ENCODE peak calls at places on chromosomes 1 and 21, in seven cellular contexts. P is HCT116, C is GM23338, U is Panc1, X is H1, A is stomach, H is SK-N-SH. M is an unnamed sample.

GRCh38 chr1:164602480-164603093 is 43.6 kb downstream of the PBX1 start:
- DNase-seq in P (no peak), C (peak), U (no peak), X (no peak), A (peak), H (no peak), M (no peak)

GRCh38 chr1:204361781-204362180 is 2.1 kb upstream of the PLEKHA6 start:
- DNase-seq in P (no peak), C (no peak), U (no peak), X (no peak), A (no peak), H (no peak), M (no peak)

GRCh38 chr1:185719021-185719420 is 15.2 kb upstream of the HMCN1 start:
- DNase-seq in P (peak), C (peak), U (no peak), X (no peak), A (no peak), H (no peak), M (no peak)

GRCh38 chr21:15130751-15131150 is 66.0 kb upstream of the NRIP1 start:
- DNase-seq in P (no peak), C (no peak), U (no peak), X (no peak), A (no peak), H (no peak), M (no peak)

GRCh38 chr21:39637197-39637970 is 24.6 kb downstream of the B3GALT5 start:
- DNase-seq in P (no peak), C (peak), U (no peak), X (no peak), A (no peak), H (no peak), M (no peak)

GRCh38 chr1:46718727-46719622 is at the start of gene EFCAB14:
- DNase-seq in P (peak), C (peak), U (peak), X (peak), A (peak), H (peak), M (peak)

GRCh38 chr21:31872452-31873274 is at the start of gene HUNK:
- DNase-seq in P (no peak), C (peak), U (no peak), X (no peak), A (no peak), H (peak), M (peak)

GRCh38 chr1:112395261-112395831 is 668 bp upstream of the CTTNBP2NL start:
- DNase-seq in P (no peak), C (peak), U (no peak), X (no peak), A (no peak), H (no peak), M (no peak)

GRCh38 chr21:46071082-46071481 is 26.8 kb upstream of the COL6A2 start:
- DNase-seq in P (no peak), C (no peak), U (no peak), X (no peak), A (peak), H (no peak), M (no peak)

GRCh38 chr1:1680912-1681273 is 11.7 kb downstream of the SLC35E2B start:
- DNase-seq in P (no peak), C (no peak), U (no peak), X (no peak), A (peak), H (peak), M (no peak)

GRCh38 chr21:30518876-30519275 is 16.9 kb upstream of the KRTAP19-5 start:
- DNase-seq in P (no peak), C (no peak), U (no peak), X (no peak), A (no peak), H (no peak), M (no peak)

GRCh38 chr21:46171996-46172862 is 12.0 kb downstream of the SPATC1L start:
- DNase-seq in P (no peak), C (no peak), U (no peak), X (peak), A (no peak), H (no peak), M (no peak)

GRCh38 chr1:93437976-93438605 is 9.8 kb upstream of the FNBP1L start:
- DNase-seq in P (no peak), C (peak), U (no peak), X (no peak), A (no peak), H (peak), M (no peak)

DNA sequence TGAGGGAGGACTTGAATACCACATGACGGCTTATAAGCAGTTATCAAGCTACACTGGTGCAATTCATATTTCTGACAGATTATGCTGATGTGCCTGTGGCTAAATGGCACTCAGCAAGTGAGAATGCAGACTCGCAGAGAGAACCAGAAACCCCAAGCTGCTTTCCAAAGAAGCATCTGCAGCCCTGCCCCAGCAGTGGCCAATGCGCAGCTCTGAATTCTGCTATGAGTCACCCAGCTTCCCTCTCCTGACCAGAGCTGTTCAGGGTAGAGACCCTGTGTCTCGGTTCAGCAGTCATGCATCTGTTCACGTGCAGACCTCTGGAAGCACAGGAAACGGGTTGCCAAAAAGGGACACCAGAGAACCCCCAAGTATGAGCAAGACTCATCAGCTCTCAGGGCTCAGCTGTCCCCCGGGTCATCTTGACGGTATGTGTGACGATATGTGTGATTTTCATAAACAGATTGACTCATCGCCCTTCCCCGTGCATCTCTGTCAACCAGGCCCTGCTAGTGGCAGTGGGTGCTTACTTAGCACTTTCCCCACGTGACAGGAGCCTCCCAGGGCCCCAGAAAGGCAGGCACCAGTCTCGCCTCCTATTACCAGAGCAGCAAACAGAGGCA is 76.3 kb downstream of the ITPKB start:
- DNase-seq in P (peak), C (no peak), U (peak), X (no peak), A (peak), H (peak), M (peak)
- TF ChIP-seq POLR2AphosphoS5 in P (no peak), C (no peak), U (no peak), X (no peak), A (peak), H (no peak), M (peak)

DNA sequence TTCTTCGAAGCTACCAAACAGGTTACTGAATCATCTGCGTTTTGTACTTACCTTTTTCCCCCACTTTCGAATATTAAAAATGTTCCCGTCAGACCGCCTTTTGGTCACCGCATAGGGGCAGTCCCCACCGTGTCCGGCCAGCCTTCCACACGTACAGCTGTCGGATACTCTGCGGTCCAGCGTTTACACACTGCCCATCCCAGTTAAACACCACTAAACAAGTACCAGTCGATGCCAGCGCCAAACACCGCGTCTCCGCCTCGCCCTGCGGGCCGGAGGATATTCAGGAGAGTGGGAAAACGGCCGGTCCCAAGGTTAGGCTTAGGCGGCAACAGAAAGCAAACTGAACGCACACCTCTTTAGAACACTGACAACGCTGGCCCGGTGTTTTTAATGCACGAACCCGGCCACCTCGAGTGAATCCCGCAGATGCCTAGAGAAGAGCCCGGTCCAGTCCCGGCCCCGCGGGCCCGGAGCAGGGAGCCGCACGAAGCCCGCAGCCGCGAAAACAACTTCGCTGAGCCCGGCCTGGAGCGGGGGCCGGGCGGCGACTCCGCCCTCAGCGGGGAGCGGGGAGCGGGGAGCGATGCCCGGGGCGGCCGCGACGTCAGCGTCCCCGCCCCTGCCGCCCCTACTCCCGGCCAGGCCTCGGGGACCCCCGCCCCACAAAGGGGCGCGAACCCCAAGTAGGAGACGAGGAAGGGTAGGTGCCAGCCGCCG is 730 bp upstream of the PHF13 start:
- DNase-seq in P (no peak), C (peak), U (no peak), X (no peak), A (peak), H (peak), M (peak)
- TF ChIP-seq POLR2AphosphoS5 in P (peak), C (no peak), U (peak), X (no peak), A (peak), H (no peak), M (no peak)

GRCh38 chr1:232267092-232267836 is 362.7 kb downstream of the SIPA1L2 start:
- DNase-seq in P (no peak), C (no peak), U (no peak), X (no peak), A (no peak), H (no peak), M (no peak)
- TF ChIP-seq POLR2AphosphoS5 in P (no peak), C (no peak), U (no peak), X (no peak), A (no peak), H (no peak), M (no peak)

DNA sequence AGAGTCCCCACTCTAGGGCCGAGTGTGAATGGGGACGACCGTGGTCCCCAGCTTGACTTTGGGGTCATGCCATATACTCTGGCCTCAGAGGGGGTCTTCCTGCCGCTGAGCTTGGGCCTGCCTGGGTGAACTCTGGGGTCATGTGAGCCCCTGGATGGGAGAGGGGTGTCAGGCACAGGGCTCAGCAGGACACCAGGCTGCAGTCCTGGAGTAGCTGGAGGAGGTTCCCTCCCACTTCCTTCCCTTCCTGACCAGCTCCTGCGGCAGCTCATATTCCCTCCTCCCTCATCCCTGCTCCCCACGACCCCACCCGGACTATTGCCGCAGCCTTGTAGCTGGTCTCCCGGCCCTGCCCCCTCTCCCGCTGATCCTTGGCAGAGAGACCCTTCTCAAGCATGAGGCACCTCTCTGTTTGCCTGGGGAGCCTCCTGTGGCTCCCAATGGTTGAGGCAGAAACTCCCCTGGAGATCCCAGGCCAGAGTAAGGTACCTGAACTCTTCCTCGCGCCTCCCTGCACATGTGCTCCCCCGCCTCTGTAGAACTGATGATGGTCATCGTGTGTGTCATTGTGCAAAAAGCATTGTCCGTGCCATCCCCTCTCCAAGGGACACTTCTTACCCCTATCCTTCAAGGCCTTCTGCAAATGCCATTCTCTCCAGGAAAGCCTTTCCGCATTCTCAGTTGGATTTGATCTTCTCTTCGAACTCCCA is 1.8 kb downstream of the TNFRSF1B start:
- DNase-seq in P (no peak), C (no peak), U (no peak), X (no peak), A (no peak), H (no peak), M (no peak)
- TF ChIP-seq POLR2AphosphoS5 in P (no peak), C (no peak), U (no peak), X (no peak), A (no peak), H (no peak), M (no peak)

DNA sequence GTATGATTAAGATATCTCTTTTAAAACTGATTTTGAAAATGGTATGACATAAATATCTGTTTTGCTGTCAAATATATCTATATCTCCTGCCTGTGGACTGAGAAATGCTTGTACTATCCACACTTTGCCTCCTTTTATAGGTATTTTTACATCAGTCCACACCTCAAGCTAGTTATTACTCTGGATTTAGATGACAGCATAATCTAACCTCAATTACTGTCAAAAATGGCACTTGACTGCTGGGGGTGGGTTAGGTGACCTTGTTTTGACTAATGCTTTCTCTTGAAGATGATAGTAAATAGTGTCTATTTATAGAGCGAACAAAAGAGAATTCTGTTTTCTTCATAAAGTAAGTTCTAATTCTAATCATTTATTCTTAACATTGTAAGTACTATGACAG is 9.1 kb downstream of the ADGRL2 start:
- DNase-seq in P (no peak), C (no peak), U (no peak), X (no peak), A (no peak), H (no peak), M (no peak)
- TF ChIP-seq POLR2AphosphoS5 in P (no peak), C (no peak), U (no peak), X (no peak), A (no peak), H (no peak), M (no peak)

GRCh38 chr1:161388639-161389038 is 21.0 kb upstream of the CFAP126 start:
- DNase-seq in P (no peak), C (peak), U (no peak), X (no peak), A (no peak), H (no peak), M (no peak)

GRCh38 chr1:161390559-161390858 is 22.8 kb upstream of the CFAP126 start:
- DNase-seq in P (no peak), C (no peak), U (no peak), X (no peak), A (no peak), H (no peak), M (no peak)

GRCh38 chr1:161391611-161392010 is 23.9 kb upstream of the CFAP126 start:
- DNase-seq in P (no peak), C (no peak), U (no peak), X (no peak), A (no peak), H (no peak), M (no peak)

DNA sequence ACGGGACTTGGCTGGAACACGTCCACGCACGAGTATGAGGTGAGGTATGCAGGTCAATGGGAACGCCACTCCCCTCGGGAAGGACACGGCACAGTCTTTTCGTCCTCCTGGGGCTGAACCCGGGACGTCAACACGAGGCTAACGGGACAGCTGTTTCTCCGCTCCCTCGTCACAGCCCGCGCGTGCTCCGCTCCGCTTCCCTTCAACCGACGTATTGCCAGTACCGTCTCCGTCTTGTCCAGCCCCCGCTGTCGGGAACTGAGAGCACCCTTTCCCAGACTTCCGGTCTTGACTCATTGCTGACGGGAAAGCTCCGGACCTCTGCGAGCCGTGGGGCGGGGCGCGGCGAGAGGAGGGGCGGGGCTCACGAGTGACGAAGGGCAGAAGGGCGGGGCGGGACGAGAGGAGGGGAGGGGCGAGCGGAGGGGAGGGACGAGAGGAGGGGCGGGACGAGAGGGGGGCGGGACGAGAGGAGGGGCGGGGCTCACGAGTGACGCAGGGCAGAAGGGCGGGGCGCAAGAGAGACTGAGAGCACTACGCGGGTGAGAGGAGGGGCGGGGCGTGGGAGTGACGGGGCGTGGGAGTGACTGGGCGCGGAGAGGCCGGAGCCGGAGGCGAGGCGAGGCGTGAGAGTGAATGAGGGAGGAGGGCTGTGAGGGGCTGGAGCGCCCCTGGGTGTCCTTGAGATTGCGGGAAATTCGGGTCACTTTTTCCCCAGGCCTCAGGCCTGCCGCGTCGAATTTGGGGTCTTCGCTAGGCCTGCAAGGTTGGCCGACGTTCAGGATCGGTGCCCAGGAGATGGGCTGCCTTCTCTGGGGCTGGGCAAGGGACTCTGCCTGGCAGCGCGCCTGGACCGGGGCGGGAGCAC is 22.2 kb upstream of the CFAP126 start:
- DNase-seq in P (peak), C (peak), U (peak), X (peak), A (peak), H (peak), M (peak)
- TF ChIP-seq POLR2AphosphoS5 in P (peak), C (peak), U (peak), X (peak), A (peak), H (peak), M (peak)

DNA sequence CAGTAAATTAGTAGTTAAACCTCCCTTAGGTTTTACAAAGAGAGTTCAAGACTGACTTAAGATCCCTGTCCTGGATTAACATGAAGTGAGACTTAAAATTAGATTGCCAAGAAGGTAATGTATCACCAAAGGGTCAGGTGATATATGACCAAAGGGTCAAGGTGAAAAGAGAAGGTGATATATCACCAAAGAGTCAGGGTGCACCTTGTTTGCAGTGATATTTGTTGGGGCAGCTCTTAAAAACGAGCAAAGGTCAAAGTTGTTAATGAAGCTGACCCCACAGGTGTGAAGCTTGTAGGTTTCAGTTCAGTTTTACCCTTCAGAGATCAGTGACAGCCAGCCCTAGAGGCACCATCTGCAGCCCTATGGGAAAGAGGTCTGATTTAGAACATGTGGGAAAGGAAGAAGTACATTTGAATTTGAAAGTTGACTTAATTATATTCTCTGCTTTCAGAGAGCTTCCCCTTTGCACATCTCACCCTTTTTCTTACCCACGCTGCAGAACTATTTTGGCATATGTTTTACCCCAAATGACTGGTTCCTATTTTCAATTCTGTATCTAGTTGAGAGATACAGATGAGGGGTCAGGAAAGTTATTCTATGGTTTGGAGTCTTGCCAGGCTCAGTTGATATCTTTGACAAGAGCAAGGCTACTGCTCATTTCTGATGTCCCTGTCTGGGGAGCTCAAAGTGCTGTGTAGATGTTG is 170.8 kb downstream of the S1PR1 start:
- DNase-seq in P (no peak), C (no peak), U (no peak), X (no peak), A (no peak), H (peak), M (peak)
- TF ChIP-seq POLR2AphosphoS5 in P (no peak), C (no peak), U (no peak), X (no peak), A (no peak), H (no peak), M (peak)

M was measured in GM12892.